ENCODE peak calls at places on chromosomes 11 and 22, in eight cellular contexts. G, S, Z, A, K, F, V and I are unnamed samples.

GRCh38 chr11:119144825-119145476 is 3.9 kb upstream of the ABCG4 start:
- DNase-seq in S (peak; percentile 65), G (peak; percentile 51), K (peak; percentile 56), A (peak; percentile 49), F (peak; percentile 47), V (peak; percentile 75), Z (no peak), I (peak; percentile 32)

GRCh38 chr11:47259178-47259977 is 1.6 kb downstream of the NR1H3 start:
- DNase-seq in F (no peak), G (no peak), K (no peak), V (peak; percentile 59), Z (peak; percentile 75), A (no peak), S (no peak), I (no peak)

GRCh38 chr11:67247946-67248550 is 18.2 kb upstream of the GRK2 start:
- DNase-seq in F (no peak), Z (no peak), A (no peak), G (no peak), V (no peak), K (no peak), S (no peak), I (no peak)

GRCh38 chr11:114058026-114058706 is 1.3 kb upstream of the ZBTB16 start:
- DNase-seq in F (no peak), Z (no peak), K (peak; percentile 78), A (peak; percentile 60), G (no peak), V (peak; percentile 73), S (no peak), I (no peak)

GRCh38 chr11:84963240-84963639 is 663.9 kb downstream of the DLG2 start:
- DNase-seq in Z (no peak), S (no peak), G (no peak), K (no peak), A (no peak), V (no peak), F (peak; percentile 23), I (no peak)

GRCh38 chr11:125468025-125468424 is 28.0 kb downstream of the FEZ1 start:
- DNase-seq in F (no peak), V (no peak), K (no peak), S (no peak), G (no peak), Z (no peak), A (no peak), I (no peak)

GRCh38 chr11:61541568-61541967 is 33.0 kb downstream of the LRRC10B start:
- DNase-seq in A (no peak), S (no peak), G (no peak), K (no peak), F (peak; percentile 36), V (no peak), Z (no peak), I (peak; percentile 61)

GRCh38 chr11:97683733-97684132 is 1293.9 kb downstream of the JRKL start:
- DNase-seq in F (no peak), S (no peak), G (no peak), V (no peak), A (no peak), Z (no peak), K (no peak), I (no peak)

GRCh38 chr11:61079416-61080150 is 22.7 kb upstream of the CD5 start:
- DNase-seq in A (no peak), K (no peak), G (no peak), F (no peak), V (no peak), S (no peak), Z (no peak), I (no peak)

GRCh38 chr11:71298761-71299181 is 46.4 kb upstream of the SHANK2 start:
- DNase-seq in V (no peak), G (no peak), Z (no peak), F (no peak), S (no peak), K (no peak), A (no peak), I (no peak)

DNA sequence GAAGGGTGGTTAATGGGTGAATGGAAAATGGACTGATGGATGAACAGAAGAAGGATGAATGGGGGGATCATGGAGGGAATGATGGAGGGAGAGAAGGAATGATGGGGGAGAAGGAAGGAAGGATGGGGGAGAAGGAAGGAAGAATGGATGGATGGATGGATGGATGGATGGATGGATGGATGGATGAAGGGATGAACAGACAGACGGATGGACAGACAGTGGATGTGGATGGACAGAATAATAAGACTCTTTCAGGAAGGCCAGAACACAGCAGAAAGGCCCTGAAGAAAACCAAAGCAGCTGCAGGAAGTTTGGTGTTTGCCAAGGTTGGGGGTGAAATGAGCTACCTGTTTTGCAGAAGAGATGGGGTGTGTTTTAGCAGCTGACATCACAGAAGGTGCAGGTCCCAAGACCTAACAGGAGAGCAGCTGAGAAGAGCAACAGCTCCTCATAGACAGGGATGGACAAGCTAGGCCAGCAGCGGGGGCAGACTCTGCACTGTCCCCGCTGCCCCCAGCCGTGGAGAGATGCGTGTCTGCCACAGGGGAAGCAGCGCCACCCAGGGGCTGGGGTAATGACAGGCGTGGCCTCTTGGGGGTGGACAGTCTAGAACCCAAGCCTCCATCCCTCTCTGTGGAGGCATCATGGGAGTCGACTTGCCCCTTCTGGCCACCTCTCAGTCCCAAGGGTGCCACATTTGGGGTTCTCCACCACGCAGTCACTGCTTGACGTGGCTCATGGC is 17.9 kb downstream of the C1QTNF6 start:
- DNase-seq in G (no peak), A (no peak), V (no peak), S (no peak), K (no peak), F (no peak), Z (peak; percentile 66), I (no peak)
- H3K4me3 ChIP-seq in G (no peak overlapping the region), A (no peak overlapping the region), V (no peak overlapping the region), S (no peak overlapping the region), K (no peak overlapping the region), F (no peak overlapping the region), Z (no peak overlapping the region), I (no peak overlapping the region)

GRCh38 chr22:23708270-23708669 is 17.5 kb downstream of the RGL4 start:
- DNase-seq in V (no peak), K (no peak), Z (no peak), G (no peak), A (no peak), F (no peak), S (no peak), I (no peak)

GRCh38 chr22:23704062-23704461 is 13.2 kb downstream of the RGL4 start:
- DNase-seq in Z (no peak), A (no peak), K (no peak), F (no peak), G (no peak), S (no peak), V (no peak), I (no peak)

GRCh38 chr22:23705358-23705757 is 14.5 kb downstream of the RGL4 start:
- DNase-seq in K (no peak), F (no peak), G (no peak), Z (no peak), A (no peak), V (no peak), S (no peak), I (no peak)

GRCh38 chr22:23700706-23701105 is 9.9 kb downstream of the RGL4 start:
- DNase-seq in A (no peak), V (peak; percentile 35), S (no peak), G (no peak), Z (no peak), K (no peak), F (peak; percentile 13), I (no peak)

GRCh38 chr22:23704829-23705228 is 14.0 kb downstream of the RGL4 start:
- DNase-seq in Z (no peak), V (no peak), A (no peak), F (no peak), G (no peak), S (no peak), K (no peak), I (no peak)
- TF ChIP-seq CTCF in Z (no peak), V (no peak), A (no peak), F (no peak), G (no peak), S (no peak), K (no peak), I (no peak)

DNA sequence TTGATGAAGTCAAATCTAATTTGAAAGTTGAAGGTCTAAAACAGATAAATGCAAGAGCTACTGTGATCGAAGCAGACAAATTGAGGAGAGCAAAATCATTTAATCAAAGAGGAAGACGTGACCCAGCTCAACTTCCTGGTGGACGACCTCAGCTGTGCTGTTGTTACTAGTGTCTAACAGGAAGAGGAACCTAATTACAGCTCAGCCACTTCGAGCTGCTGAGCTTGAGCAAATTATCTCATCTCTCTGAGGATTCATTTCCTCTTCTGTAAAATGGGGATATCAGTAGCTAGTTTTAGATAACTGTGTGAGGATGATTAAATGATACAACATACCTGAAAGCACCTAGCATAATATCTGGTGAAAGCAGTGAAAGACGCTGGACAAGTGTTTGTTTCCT is 48.6 kb upstream of the OLFML1 start:
- DNase-seq in Z (no peak), G (peak; percentile 47), S (no peak), A (no peak), F (no peak), K (no peak), V (no peak), I (no peak)
- H3K4me3 ChIP-seq in Z (no peak overlapping the region), G (no peak overlapping the region), S (no peak overlapping the region), A (no peak overlapping the region), F (no peak overlapping the region), K (no peak overlapping the region), V (no peak overlapping the region), I (no peak overlapping the region)

DNA sequence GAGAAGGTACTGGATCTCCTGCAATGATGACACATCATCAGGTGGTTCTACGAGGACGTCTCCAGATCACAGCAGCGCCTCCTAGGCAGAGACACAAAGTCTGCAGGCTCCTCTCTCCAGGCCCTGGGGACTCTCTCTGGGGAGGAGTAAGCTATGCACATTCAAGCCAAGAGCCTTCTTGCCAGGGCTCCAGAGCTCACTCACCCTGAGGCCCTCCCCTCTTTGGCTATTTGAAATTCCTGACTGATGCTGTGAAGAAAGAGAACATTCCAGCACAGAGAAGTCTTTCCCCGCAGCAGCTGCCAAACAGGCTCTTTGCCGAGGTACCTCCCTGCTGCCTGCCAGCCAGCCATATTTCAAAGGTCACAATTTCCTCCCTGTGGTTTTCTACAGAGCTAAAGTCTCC is 204.9 kb downstream of the CSNK2A3 start:
- DNase-seq in K (peak; percentile 83), A (peak; percentile 48), S (no peak), V (peak; percentile 82), Z (no peak), G (no peak), F (peak; percentile 86), I (peak; percentile 19)
- TF ChIP-seq CTCF in K (peak; percentile 46), A (no peak), S (no peak), V (peak; percentile 34), Z (no peak), G (no peak), F (peak; percentile 40), I (peak; percentile 21)

GRCh38 chr11:45670386-45671135 is 5.1 kb upstream of the CHST1 start:
- DNase-seq in S (no peak), G (no peak), A (no peak), Z (no peak), V (no peak), K (no peak), F (no peak), I (no peak)
- H3K4me3 ChIP-seq in S (no peak overlapping the region), G (no peak overlapping the region), A (no peak overlapping the region), Z (no peak overlapping the region), V (no peak overlapping the region), K (no peak overlapping the region), F (no peak overlapping the region), I (no peak overlapping the region)